ENCODE peak calls at places on chromosomes 16 and 17, in ten cellular contexts. One of them, this sample, is unnamed.

GRCh38 chr16:12551946-12552345 is 251.7 kb downstream of the CPPED1 start:
- DNase-seq in GF-D8: no peak
- DNase-seq in activated T-cell treated with anti-CD3 and anti-CD28 coated beads, Interleukin-2, amount 50 U/mL, for 72 hours: no peak
- DNase-seq in cardiac fibroblast: peak; percentile 29
- DNase-seq in activated CD4-positive, alpha-beta T cell treated with anti-CD3 and anti-CD28 coated beads, Interleukin-2, amount 50 U/mL, for 48 hours: no peak
- DNase-seq in stimulated activated CD4-positive, alpha-beta T cell treated with anti-CD3 and anti-CD28 coated beads, Interleukin-2, amount 100 ng/mL, for 48 hours: no peak
- DNase-seq in HFFc6: no peak
- DNase-seq in fibroblast of pulmonary artery: peak; percentile 29
- DNase-seq in iris pigment epithelial cell: peak; percentile 70
- DNase-seq in NCI-H2107: no peak
- DNase-seq in this sample: no peak

GRCh38 chr17:77872199-77872598 is 86.3 kb upstream of the TNRC6C start:
- DNase-seq in HFFc6: no peak
- DNase-seq in iris pigment epithelial cell: no peak
- DNase-seq in GF-D8: no peak
- DNase-seq in NCI-H2107: no peak
- DNase-seq in cardiac fibroblast: no peak
- DNase-seq in stimulated activated CD4-positive, alpha-beta T cell treated with anti-CD3 and anti-CD28 coated beads, Interleukin-2, amount 100 ng/mL, for 48 hours: no peak
- DNase-seq in fibroblast of pulmonary artery: no peak
- DNase-seq in activated T-cell treated with anti-CD3 and anti-CD28 coated beads, Interleukin-2, amount 50 U/mL, for 72 hours: no peak
- DNase-seq in activated CD4-positive, alpha-beta T cell treated with anti-CD3 and anti-CD28 coated beads, Interleukin-2, amount 50 U/mL, for 48 hours: no peak
- DNase-seq in this sample: no peak

GRCh38 chr16:57637424-57637823 is 9.0 kb downstream of the ADGRG1 start:
- DNase-seq in cardiac fibroblast: peak; percentile 53
- DNase-seq in activated T-cell treated with anti-CD3 and anti-CD28 coated beads, Interleukin-2, amount 50 U/mL, for 72 hours: no peak
- DNase-seq in fibroblast of pulmonary artery: peak; percentile 56
- DNase-seq in NCI-H2107: no peak
- DNase-seq in iris pigment epithelial cell: no peak
- DNase-seq in stimulated activated CD4-positive, alpha-beta T cell treated with anti-CD3 and anti-CD28 coated beads, Interleukin-2, amount 100 ng/mL, for 48 hours: no peak
- DNase-seq in HFFc6: no peak
- DNase-seq in activated CD4-positive, alpha-beta T cell treated with anti-CD3 and anti-CD28 coated beads, Interleukin-2, amount 50 U/mL, for 48 hours: no peak
- DNase-seq in GF-D8: no peak
- DNase-seq in this sample: no peak

GRCh38 chr17:17125136-17126084 is 80.7 kb downstream of the PLD6 start:
- DNase-seq in cardiac fibroblast: no peak
- DNase-seq in GF-D8: no peak
- DNase-seq in stimulated activated CD4-positive, alpha-beta T cell treated with anti-CD3 and anti-CD28 coated beads, Interleukin-2, amount 100 ng/mL, for 48 hours: no peak
- DNase-seq in activated CD4-positive, alpha-beta T cell treated with anti-CD3 and anti-CD28 coated beads, Interleukin-2, amount 50 U/mL, for 48 hours: no peak
- DNase-seq in HFFc6: no peak
- DNase-seq in fibroblast of pulmonary artery: no peak
- DNase-seq in iris pigment epithelial cell: no peak
- DNase-seq in NCI-H2107: no peak
- DNase-seq in activated T-cell treated with anti-CD3 and anti-CD28 coated beads, Interleukin-2, amount 50 U/mL, for 72 hours: no peak
- DNase-seq in this sample: no peak

GRCh38 chr17:17416007-17416399 is 60.8 kb upstream of the MED9 start:
- DNase-seq in GF-D8: peak; percentile 27
- DNase-seq in HFFc6: peak; percentile 69
- DNase-seq in activated CD4-positive, alpha-beta T cell treated with anti-CD3 and anti-CD28 coated beads, Interleukin-2, amount 50 U/mL, for 48 hours: peak; percentile 26
- DNase-seq in activated T-cell treated with anti-CD3 and anti-CD28 coated beads, Interleukin-2, amount 50 U/mL, for 72 hours: peak; percentile 48
- DNase-seq in stimulated activated CD4-positive, alpha-beta T cell treated with anti-CD3 and anti-CD28 coated beads, Interleukin-2, amount 100 ng/mL, for 48 hours: no peak
- DNase-seq in cardiac fibroblast: peak; percentile 88
- DNase-seq in iris pigment epithelial cell: peak; percentile 83
- DNase-seq in fibroblast of pulmonary artery: peak; percentile 91
- DNase-seq in NCI-H2107: peak; percentile 39
- DNase-seq in this sample: peak; percentile 70

GRCh38 chr16:59593256-59593655 is 859.1 kb upstream of the GOT2 start:
- DNase-seq in NCI-H2107: no peak
- DNase-seq in iris pigment epithelial cell: peak; percentile 33
- DNase-seq in cardiac fibroblast: peak; percentile 16
- DNase-seq in activated T-cell treated with anti-CD3 and anti-CD28 coated beads, Interleukin-2, amount 50 U/mL, for 72 hours: no peak
- DNase-seq in stimulated activated CD4-positive, alpha-beta T cell treated with anti-CD3 and anti-CD28 coated beads, Interleukin-2, amount 100 ng/mL, for 48 hours: no peak
- DNase-seq in GF-D8: no peak
- DNase-seq in activated CD4-positive, alpha-beta T cell treated with anti-CD3 and anti-CD28 coated beads, Interleukin-2, amount 50 U/mL, for 48 hours: no peak
- DNase-seq in fibroblast of pulmonary artery: peak; percentile 48
- DNase-seq in HFFc6: peak; percentile 80
- DNase-seq in this sample: peak; percentile 83

GRCh38 chr16:77398495-77398894 is 36.3 kb downstream of the ADAMTS18 start:
- DNase-seq in HFFc6: no peak
- DNase-seq in activated CD4-positive, alpha-beta T cell treated with anti-CD3 and anti-CD28 coated beads, Interleukin-2, amount 50 U/mL, for 48 hours: no peak
- DNase-seq in cardiac fibroblast: no peak
- DNase-seq in NCI-H2107: no peak
- DNase-seq in iris pigment epithelial cell: no peak
- DNase-seq in GF-D8: no peak
- DNase-seq in stimulated activated CD4-positive, alpha-beta T cell treated with anti-CD3 and anti-CD28 coated beads, Interleukin-2, amount 100 ng/mL, for 48 hours: no peak
- DNase-seq in fibroblast of pulmonary artery: no peak
- DNase-seq in activated T-cell treated with anti-CD3 and anti-CD28 coated beads, Interleukin-2, amount 50 U/mL, for 72 hours: no peak
- DNase-seq in this sample: no peak

GRCh38 chr17:41483991-41484826 is 3.3 kb upstream of the KRT35 start:
- DNase-seq in iris pigment epithelial cell: peak; percentile 17
- DNase-seq in activated CD4-positive, alpha-beta T cell treated with anti-CD3 and anti-CD28 coated beads, Interleukin-2, amount 50 U/mL, for 48 hours: no peak
- DNase-seq in fibroblast of pulmonary artery: no peak
- DNase-seq in NCI-H2107: no peak
- DNase-seq in GF-D8: no peak
- DNase-seq in stimulated activated CD4-positive, alpha-beta T cell treated with anti-CD3 and anti-CD28 coated beads, Interleukin-2, amount 100 ng/mL, for 48 hours: no peak
- DNase-seq in HFFc6: no peak
- DNase-seq in activated T-cell treated with anti-CD3 and anti-CD28 coated beads, Interleukin-2, amount 50 U/mL, for 72 hours: no peak
- DNase-seq in cardiac fibroblast: peak; percentile 13
- DNase-seq in this sample: no peak